ENCODE peak calls at places on chromosomes 16 and 17, in eight cellular contexts. F is stimulated activated CD4-positive, alpha-beta T cell treated with anti-CD3 and anti-CD28 coated beads, Interleukin-1b, Interleukin-23, amount 100 ng/mL, for 1 hour; Y is activated CD4-positive, alpha-beta T cell treated with anti-CD3 and anti-CD28 coated beads for 24 hours; O is Kasumi-1; E is dermis blood vessel endothelial cell; V is activated T-cell treated with anti-CD3 and anti-CD28 coated beads for 1 hour; R is iPS-NIHi11; Z is OCI-LY7. C is an unnamed sample.

GRCh38 chr17:60524463-60525346 is 1.3 kb downstream of the APPBP2 start:
- DNase-seq in O (no peak), R (no peak), V (no peak), E (peak; percentile 37), Z (peak; percentile 5), Y (no peak), F (no peak), C (no peak)

GRCh38 chr17:64158411-64158810 is 28.5 kb upstream of the ERN1 start:
- DNase-seq in Y (no peak), V (no peak), E (no peak), O (no peak), F (no peak), R (no peak), Z (no peak), C (no peak)

GRCh38 chr17:40355123-40355803 is 9.3 kb downstream of the GJD3 start:
- DNase-seq in F (peak; percentile 83), V (peak; percentile 75), Y (peak; percentile 75), O (peak; percentile 30), Z (peak; percentile 69), R (peak; percentile 94), E (peak; percentile 86), C (peak; percentile 81)

GRCh38 chr16:47732122-47732805 is 271.1 kb downstream of the PHKB start:
- DNase-seq in E (no peak), O (peak; percentile 77), Z (no peak), V (no peak), Y (no peak), R (no peak), F (no peak), C (no peak)

GRCh38 chr17:61416211-61416539 is 16.5 kb downstream of the TBX2 start:
- DNase-seq in Z (no peak), Y (no peak), O (no peak), V (no peak), F (no peak), R (no peak), E (no peak), C (no peak)

GRCh38 chr17:55241097-55241496 is 23.7 kb upstream of the HLF start:
- DNase-seq in Z (no peak), E (no peak), O (no peak), R (no peak), Y (no peak), F (no peak), V (no peak), C (no peak)

GRCh38 chr17:549197-550040 is 165.2 kb downstream of the VPS53 start:
- DNase-seq in V (no peak), Y (no peak), O (no peak), Z (no peak), E (peak; percentile 86), R (no peak), F (no peak), C (no peak)

GRCh38 chr17:1552911-1553310 is 9.7 kb downstream of the PITPNA start:
- DNase-seq in E (no peak), Y (no peak), F (no peak), R (no peak), V (no peak), Z (no peak), O (no peak), C (no peak)

GRCh38 chr16:51420247-51420646 is 269.2 kb upstream of the SALL1 start:
- DNase-seq in E (no peak), F (no peak), Y (no peak), V (no peak), O (no peak), Z (no peak), R (no peak), C (no peak)

GRCh38 chr16:53224932-53225533 is 170.2 kb downstream of the CHD9 start:
- DNase-seq in E (no peak), R (no peak), V (no peak), O (no peak), F (no peak), Z (no peak), Y (no peak), C (no peak)

GRCh38 chr17:50100480-50100883 is 5.3 kb downstream of the PDK2 start:
- DNase-seq in V (no peak), O (no peak), E (no peak), R (no peak), Y (no peak), F (no peak), Z (no peak), C (peak; percentile 33)

GRCh38 chr17:77314601-77315000 is 173.8 kb downstream of the SEC14L1 start:
- DNase-seq in Y (no peak), R (no peak), Z (no peak), E (no peak), F (no peak), O (no peak), V (no peak), C (no peak)

GRCh38 chr16:67110136-67110847 is 551 bp downstream of the PHAF1 start:
- DNase-seq in R (peak; percentile 58), V (no peak), Y (no peak), E (no peak), F (no peak), O (peak; percentile 81), Z (peak; percentile 22), C (peak; percentile 56)

GRCh38 chr17:44652727-44653126 is 3.5 kb upstream of the MEIOC start:
- DNase-seq in V (no peak), E (no peak), F (no peak), O (no peak), Z (no peak), R (no peak), Y (no peak), C (no peak)

GRCh38 chr17:75754378-75755204 is 10.4 kb downstream of the GALK1 start:
- DNase-seq in R (no peak), O (no peak), Y (no peak), Z (no peak), E (no peak), V (no peak), F (no peak), C (no peak)

GRCh38 chr17:81040791-81041337 is 5.9 kb downstream of the BAIAP2 start:
- DNase-seq in V (no peak), E (peak; percentile 51), F (no peak), Z (peak; percentile 52), O (peak; percentile 51), R (peak; percentile 76), Y (no peak), C (no peak)

GRCh38 chr17:80101946-80102706 is 745 bp downstream of the GAA start:
- DNase-seq in Y (no peak), V (no peak), E (peak; percentile 40), F (no peak), R (peak; percentile 53), O (peak; percentile 37), Z (peak; percentile 48), C (peak; percentile 16)

GRCh38 chr16:27193300-27193990 is 9.9 kb upstream of the KDM8 start:
- DNase-seq in R (no peak), Y (no peak), V (no peak), O (no peak), F (no peak), Z (no peak), E (no peak), C (no peak)

GRCh38 chr16:30379165-30379783 is 3.1 kb downstream of the SEPTIN1 start:
- DNase-seq in R (no peak), Y (no peak), E (no peak), O (no peak), V (no peak), F (no peak), Z (no peak), C (no peak)

GRCh38 chr17:61770752-61771533 is 92.4 kb downstream of the BRIP1 start:
- DNase-seq in R (no peak), O (no peak), E (no peak), V (no peak), Z (no peak), Y (no peak), F (no peak), C (no peak)

GRCh38 chr17:49583226-49583625 is 7.6 kb downstream of the NXPH3 start:
- DNase-seq in Y (no peak), V (no peak), Z (peak; percentile 30), R (no peak), E (no peak), F (no peak), O (no peak), C (no peak)

GRCh38 chr16:75130150-75130771 is 13.7 kb upstream of the LDHD start:
- DNase-seq in R (peak; percentile 13), F (no peak), E (no peak), O (no peak), V (no peak), Y (no peak), Z (no peak), C (no peak)

GRCh38 chr17:12180644-12181261 is 160.1 kb downstream of the MAP2K4 start:
- DNase-seq in V (no peak), O (peak; percentile 12), F (no peak), Z (peak; percentile 54), Y (peak; percentile 2), R (peak; percentile 37), E (peak; percentile 72), C (peak; percentile 23)

GRCh38 chr16:30842971-30843370 is 50.9 kb downstream of the BCL7C start:
- DNase-seq in Z (no peak), Y (no peak), R (no peak), F (no peak), O (no peak), V (no peak), E (no peak), C (no peak)

GRCh38 chr16:477758-478157 is 49.8 kb upstream of the CAPN15 start:
- DNase-seq in F (no peak), E (peak; percentile 27), O (no peak), V (no peak), Z (no peak), Y (no peak), R (no peak), C (no peak)

GRCh38 chr17:70313450-70313849 is 144.1 kb downstream of the KCNJ2 start:
- DNase-seq in O (no peak), Z (no peak), Y (no peak), E (no peak), V (no peak), F (no peak), R (no peak), C (no peak)

GRCh38 chr17:64001091-64001579 is 3.0 kb downstream of the PRR29 start:
- DNase-seq in R (no peak), O (no peak), Y (no peak), Z (no peak), F (no peak), V (no peak), E (no peak), C (no peak)

GRCh38 chr16:48885456-48885855 is 275.5 kb upstream of the N4BP1 start:
- DNase-seq in R (no peak), F (no peak), E (no peak), Z (no peak), O (no peak), V (no peak), Y (no peak), C (no peak)